ENCODE peak calls at places on chromosome 16, in nine cellular contexts. One of them, this sample, is unnamed.

GRCh38 chr16:79608976-79609375 is 8.4 kb upstream of the MAF start:
- DNase-seq in thoracic aorta: no peak
- DNase-seq in RWPE2: no peak
- DNase-seq in lower lobe of right lung: no peak
- DNase-seq in cardiac muscle cell: no peak
- DNase-seq in uterus: no peak
- DNase-seq in transverse colon: no peak
- DNase-seq in fibroblast of lung: no peak
- DNase-seq in mammary epithelial cell: no peak
- DNase-seq in this sample: no peak

GRCh38 chr16:27973678-27974077 is 89.8 kb downstream of the GSG1L start:
- DNase-seq in cardiac muscle cell: no peak
- DNase-seq in fibroblast of lung: no peak
- DNase-seq in lower lobe of right lung: no peak
- DNase-seq in mammary epithelial cell: no peak
- DNase-seq in transverse colon: no peak
- DNase-seq in RWPE2: no peak
- DNase-seq in uterus: no peak
- DNase-seq in thoracic aorta: no peak
- DNase-seq in this sample: no peak

GRCh38 chr16:67872631-67873434 is at the start of gene EDC4:
- DNase-seq in transverse colon: peak
- DNase-seq in RWPE2: peak
- DNase-seq in cardiac muscle cell: peak
- DNase-seq in thoracic aorta: peak
- DNase-seq in lower lobe of right lung: peak
- DNase-seq in uterus: peak
- DNase-seq in fibroblast of lung: peak
- DNase-seq in mammary epithelial cell: peak
- DNase-seq in this sample: peak

GRCh38 chr16:31138621-31139578 is 3.4 kb upstream of the PRSS8 start:
- DNase-seq in transverse colon: peak
- DNase-seq in thoracic aorta: peak
- DNase-seq in uterus: no peak
- DNase-seq in RWPE2: peak
- DNase-seq in cardiac muscle cell: peak
- DNase-seq in fibroblast of lung: peak
- DNase-seq in mammary epithelial cell: peak
- DNase-seq in lower lobe of right lung: peak
- DNase-seq in this sample: peak

GRCh38 chr16:86630471-86630870 is 52.1 kb downstream of the FOXL1 start:
- DNase-seq in RWPE2: no peak
- DNase-seq in cardiac muscle cell: no peak
- DNase-seq in mammary epithelial cell: no peak
- DNase-seq in fibroblast of lung: no peak
- DNase-seq in transverse colon: no peak
- DNase-seq in lower lobe of right lung: no peak
- DNase-seq in uterus: no peak
- DNase-seq in thoracic aorta: no peak
- DNase-seq in this sample: no peak

GRCh38 chr16:9159839-9160550 is 68.6 kb downstream of the HAPSTR1 start:
- DNase-seq in lower lobe of right lung: peak
- DNase-seq in thoracic aorta: no peak
- DNase-seq in transverse colon: peak
- DNase-seq in mammary epithelial cell: peak
- DNase-seq in fibroblast of lung: peak
- DNase-seq in uterus: peak
- DNase-seq in cardiac muscle cell: peak
- DNase-seq in RWPE2: no peak
- DNase-seq in this sample: peak

GRCh38 chr16:3431779-3432219 is 11.5 kb downstream of the ZNF597 start:
- DNase-seq in fibroblast of lung: peak
- DNase-seq in RWPE2: no peak
- DNase-seq in lower lobe of right lung: peak
- DNase-seq in thoracic aorta: no peak
- DNase-seq in uterus: peak
- DNase-seq in mammary epithelial cell: no peak
- DNase-seq in cardiac muscle cell: peak
- DNase-seq in transverse colon: peak
- DNase-seq in this sample: no peak

GRCh38 chr16:86080982-86081381 is 182.0 kb downstream of the IRF8 start:
- DNase-seq in thoracic aorta: no peak
- DNase-seq in RWPE2: no peak
- DNase-seq in uterus: no peak
- DNase-seq in cardiac muscle cell: no peak
- DNase-seq in mammary epithelial cell: no peak
- DNase-seq in fibroblast of lung: no peak
- DNase-seq in lower lobe of right lung: no peak
- DNase-seq in transverse colon: no peak
- DNase-seq in this sample: no peak

GRCh38 chr16:30659507-30660423 is 1.5 kb downstream of the FBRS start:
- DNase-seq in cardiac muscle cell: no peak
- DNase-seq in fibroblast of lung: peak
- DNase-seq in uterus: peak
- DNase-seq in RWPE2: no peak
- DNase-seq in transverse colon: peak
- DNase-seq in mammary epithelial cell: peak
- DNase-seq in lower lobe of right lung: no peak
- DNase-seq in thoracic aorta: no peak
- DNase-seq in this sample: peak

GRCh38 chr16:83727018-83727417 is 80.8 kb upstream of the HSBP1 start:
- DNase-seq in thoracic aorta: no peak
- DNase-seq in RWPE2: no peak
- DNase-seq in mammary epithelial cell: no peak
- DNase-seq in fibroblast of lung: peak
- DNase-seq in uterus: no peak
- DNase-seq in cardiac muscle cell: peak
- DNase-seq in lower lobe of right lung: no peak
- DNase-seq in transverse colon: no peak
- DNase-seq in this sample: no peak

GRCh38 chr16:90016339-90016950 is 2.8 kb downstream of the DBNDD1 start:
- DNase-seq in transverse colon: no peak
- DNase-seq in uterus: no peak
- DNase-seq in lower lobe of right lung: no peak
- DNase-seq in mammary epithelial cell: no peak
- DNase-seq in thoracic aorta: no peak
- DNase-seq in fibroblast of lung: no peak
- DNase-seq in cardiac muscle cell: no peak
- DNase-seq in RWPE2: no peak
- DNase-seq in this sample: no peak

GRCh38 chr16:71216714-71217113 is 13.8 kb downstream of the HYDIN start:
- DNase-seq in lower lobe of right lung: no peak
- DNase-seq in uterus: no peak
- DNase-seq in fibroblast of lung: no peak
- DNase-seq in RWPE2: no peak
- DNase-seq in transverse colon: no peak
- DNase-seq in mammary epithelial cell: no peak
- DNase-seq in thoracic aorta: no peak
- DNase-seq in cardiac muscle cell: no peak
- DNase-seq in this sample: no peak

GRCh38 chr16:71214771-71215381 is 15.6 kb downstream of the HYDIN start:
- DNase-seq in RWPE2: no peak
- DNase-seq in fibroblast of lung: no peak
- DNase-seq in mammary epithelial cell: peak
- DNase-seq in thoracic aorta: no peak
- DNase-seq in transverse colon: no peak
- DNase-seq in uterus: no peak
- DNase-seq in cardiac muscle cell: peak
- DNase-seq in lower lobe of right lung: no peak
- DNase-seq in this sample: peak
- TF ChIP-seq CTCF in RWPE2: peak
- TF ChIP-seq CTCF in fibroblast of lung: no peak
- TF ChIP-seq CTCF in mammary epithelial cell: no peak
- TF ChIP-seq CTCF in thoracic aorta: no peak
- TF ChIP-seq CTCF in transverse colon: no peak
- TF ChIP-seq CTCF in uterus: no peak
- TF ChIP-seq CTCF in cardiac muscle cell: peak
- TF ChIP-seq CTCF in lower lobe of right lung: peak
- TF ChIP-seq CTCF in this sample: no peak

GRCh38 chr16:81278526-81278925 is 36.2 kb upstream of the GAN start:
- DNase-seq in mammary epithelial cell: no peak
- DNase-seq in lower lobe of right lung: no peak
- DNase-seq in uterus: no peak
- DNase-seq in RWPE2: no peak
- DNase-seq in cardiac muscle cell: no peak
- DNase-seq in transverse colon: no peak
- DNase-seq in thoracic aorta: no peak
- DNase-seq in fibroblast of lung: no peak
- DNase-seq in this sample: no peak
- H3K27ac ChIP-seq in mammary epithelial cell: no peak
- H3K27ac ChIP-seq in lower lobe of right lung: no peak
- H3K27ac ChIP-seq in uterus: no peak
- H3K27ac ChIP-seq in RWPE2: no peak
- H3K27ac ChIP-seq in cardiac muscle cell: no peak
- H3K27ac ChIP-seq in transverse colon: no peak
- H3K27ac ChIP-seq in thoracic aorta: no peak
- H3K27ac ChIP-seq in fibroblast of lung: no peak
- H3K27ac ChIP-seq in this sample: no peak

GRCh38 chr16:1180772-1181714 is 28.1 kb downstream of the CACNA1H start:
- DNase-seq in RWPE2: no peak
- DNase-seq in lower lobe of right lung: no peak
- DNase-seq in cardiac muscle cell: no peak
- DNase-seq in fibroblast of lung: no peak
- DNase-seq in mammary epithelial cell: no peak
- DNase-seq in thoracic aorta: no peak
- DNase-seq in transverse colon: no peak
- DNase-seq in uterus: peak
- DNase-seq in this sample: no peak
- TF ChIP-seq CTCF in RWPE2: no peak
- TF ChIP-seq CTCF in lower lobe of right lung: no peak
- TF ChIP-seq CTCF in cardiac muscle cell: no peak
- TF ChIP-seq CTCF in fibroblast of lung: no peak
- TF ChIP-seq CTCF in mammary epithelial cell: no peak
- TF ChIP-seq CTCF in thoracic aorta: no peak
- TF ChIP-seq CTCF in transverse colon: no peak
- TF ChIP-seq CTCF in uterus: no peak
- TF ChIP-seq CTCF in this sample: no peak

GRCh38 chr16:16027728-16028310 is 78.4 kb downstream of the ABCC1 start:
- DNase-seq in cardiac muscle cell: no peak
- DNase-seq in RWPE2: no peak
- DNase-seq in lower lobe of right lung: no peak
- DNase-seq in fibroblast of lung: no peak
- DNase-seq in thoracic aorta: no peak
- DNase-seq in mammary epithelial cell: no peak
- DNase-seq in uterus: no peak
- DNase-seq in transverse colon: peak
- DNase-seq in this sample: no peak
- H3K27ac ChIP-seq in cardiac muscle cell: no peak
- H3K27ac ChIP-seq in RWPE2: no peak
- H3K27ac ChIP-seq in lower lobe of right lung: no peak
- H3K27ac ChIP-seq in fibroblast of lung: no peak
- H3K27ac ChIP-seq in thoracic aorta: no peak
- H3K27ac ChIP-seq in mammary epithelial cell: no peak
- H3K27ac ChIP-seq in uterus: no peak
- H3K27ac ChIP-seq in transverse colon: peak
- H3K27ac ChIP-seq in this sample: peak